ENCODE peak calls at places on chromosomes 5 and 9, in seven cellular contexts. Q is spleen, D is H1, W is transverse colon, Z is HCT116, C is K562, J is Panc1. G is an unnamed sample.

GRCh38 chr9:124261787-124262595 is 4.2 kb downstream of the NEK6 start:
- DNase-seq in Q (no peak), D (no peak), W (no peak), Z (no peak), C (no peak), J (no peak), G (no peak)

GRCh38 chr9:134403682-134404301 is 77.5 kb downstream of the RXRA start:
- DNase-seq in Q (peak), D (no peak), W (peak), Z (no peak), C (peak), J (no peak), G (no peak)

GRCh38 chr5:19608434-19608833 is 379.6 kb downstream of the CDH18 start:
- DNase-seq in Q (no peak), D (no peak), W (no peak), Z (no peak), C (no peak), J (peak), G (no peak)

GRCh38 chr9:99019523-99020331 is 76.0 kb downstream of the COL15A1 start:
- DNase-seq in Q (no peak), D (no peak), W (no peak), Z (no peak), C (no peak), J (peak), G (no peak)

GRCh38 chr5:93574041-93574938 is 6.7 kb downstream of the NR2F1-AS1 start:
- DNase-seq in Q (no peak), D (no peak), W (no peak), Z (no peak), C (no peak), J (no peak), G (no peak)

GRCh38 chr5:56026863-56027300 is 32.1 kb upstream of the IL6ST start:
- DNase-seq in Q (no peak), D (no peak), W (no peak), Z (no peak), C (no peak), J (no peak), G (peak)

GRCh38 chr5:133114166-133114932 is 62.5 kb downstream of the HSPA4 start:
- DNase-seq in Q (no peak), D (peak), W (no peak), Z (no peak), C (no peak), J (no peak), G (no peak)

GRCh38 chr9:77764894-77765780 is 117.0 kb upstream of the GNA14 start:
- DNase-seq in Q (no peak), D (no peak), W (no peak), Z (peak), C (no peak), J (no peak), G (no peak)

GRCh38 chr9:129554649-129555048 is 66.3 kb downstream of the C9orf50 start:
- DNase-seq in Q (peak), D (no peak), W (no peak), Z (no peak), C (peak), J (no peak), G (no peak)

GRCh38 chr5:158139161-158139560 is 280.2 kb upstream of the CLINT1 start:
- DNase-seq in Q (no peak), D (no peak), W (no peak), Z (no peak), C (no peak), J (no peak), G (no peak)

GRCh38 chr5:177133845-177134652 is 476 bp downstream of the NSD1 start:
- DNase-seq in Q (peak), D (peak), W (peak), Z (no peak), C (peak), J (no peak), G (no peak)

GRCh38 chr5:135149956-135150723 is 116.1 kb upstream of the PITX1 start:
- DNase-seq in Q (no peak), D (no peak), W (no peak), Z (no peak), C (no peak), J (no peak), G (no peak)

GRCh38 chr9:127223810-127224177 is 40.8 kb upstream of the GARNL3 start:
- DNase-seq in Q (peak), D (no peak), W (no peak), Z (no peak), C (no peak), J (no peak), G (no peak)

GRCh38 chr9:71895122-71895521 is 15.9 kb downstream of the ABHD17B start:
- DNase-seq in Q (no peak), D (no peak), W (no peak), Z (no peak), C (no peak), J (no peak), G (no peak)

GRCh38 chr9:93949694-93950449 is 5.3 kb downstream of the BARX1 start:
- DNase-seq in Q (no peak), D (peak), W (no peak), Z (peak), C (peak), J (peak), G (no peak)

GRCh38 chr5:98050583-98050982 is 722.9 kb upstream of the RGMB start:
- DNase-seq in Q (no peak), D (no peak), W (no peak), Z (no peak), C (no peak), J (no peak), G (no peak)

GRCh38 chr5:149782900-149783586 is 52.9 kb downstream of the PPARGC1B start:
- DNase-seq in Q (no peak), D (no peak), W (no peak), Z (no peak), C (no peak), J (no peak), G (no peak)

GRCh38 chr5:12911156-12911555 is 1006.9 kb upstream of the CTNND2 start:
- DNase-seq in Q (no peak), D (no peak), W (no peak), Z (no peak), C (no peak), J (no peak), G (no peak)

GRCh38 chr5:178203670-178204204 is 596 bp upstream of the HNRNPAB start:
- DNase-seq in Q (no peak), D (no peak), W (no peak), Z (no peak), C (peak), J (no peak), G (no peak)

GRCh38 chr5:138824924-138825863 is 49.9 kb downstream of the LRRTM2 start:
- DNase-seq in Q (no peak), D (no peak), W (no peak), Z (no peak), C (peak), J (no peak), G (peak)

GRCh38 chr9:89667730-89668129 is 62.9 kb downstream of the GADD45G start:
- DNase-seq in Q (no peak), D (no peak), W (peak), Z (no peak), C (no peak), J (no peak), G (no peak)

GRCh38 chr5:129767927-129768380 is 20.1 kb downstream of the MINAR2 start:
- DNase-seq in Q (no peak), D (peak), W (peak), Z (peak), C (peak), J (peak), G (peak)

GRCh38 chr9:100150209-100150608 is 51.2 kb downstream of the INVS start:
- DNase-seq in Q (no peak), D (no peak), W (no peak), Z (no peak), C (no peak), J (no peak), G (no peak)

GRCh38 chr5:99243111-99243510 is 314.3 kb upstream of the CHD1 start:
- DNase-seq in Q (no peak), D (no peak), W (no peak), Z (no peak), C (no peak), J (no peak), G (no peak)

GRCh38 chr9:90014421-90014820 is 409.6 kb downstream of the GADD45G start:
- DNase-seq in Q (no peak), D (no peak), W (no peak), Z (no peak), C (no peak), J (no peak), G (no peak)

GRCh38 chr5:116075117-116075910 is 9.5 kb upstream of the COMMD10 start:
- DNase-seq in Q (no peak), D (no peak), W (no peak), Z (no peak), C (no peak), J (no peak), G (no peak)

GRCh38 chr5:124056326-124057160 is 544.6 kb downstream of the CSNK1G3 start:
- DNase-seq in Q (no peak), D (no peak), W (no peak), Z (no peak), C (no peak), J (no peak), G (no peak)

GRCh38 chr9:2227468-2227867 is 212.3 kb downstream of the SMARCA2 start:
- DNase-seq in Q (no peak), D (no peak), W (no peak), Z (no peak), C (no peak), J (no peak), G (no peak)

GRCh38 chr5:151157426-151158286 is at the start of gene ANXA6:
- DNase-seq in Q (peak), D (peak), W (peak), Z (peak), C (peak), J (no peak), G (peak)

GRCh38 chr9:34386656-34387055 is 10.0 kb upstream of the MYORG start:
- DNase-seq in Q (no peak), D (no peak), W (no peak), Z (no peak), C (no peak), J (no peak), G (no peak)

GRCh38 chr9:86460211-86461002 is 106.2 kb upstream of the TUT7 start:
- DNase-seq in Q (no peak), D (no peak), W (no peak), Z (no peak), C (no peak), J (no peak), G (no peak)

GRCh38 chr5:143968071-143968878 is 156.3 kb downstream of the HMHB1 start:
- DNase-seq in Q (no peak), D (no peak), W (no peak), Z (peak), C (no peak), J (peak), G (no peak)

GRCh38 chr5:167716376-167716775 is 575.1 kb upstream of the WWC1 start:
- DNase-seq in Q (no peak), D (no peak), W (no peak), Z (no peak), C (no peak), J (no peak), G (no peak)

GRCh38 chr5:177959315-177959714 is 36.7 kb downstream of the PROP1 start:
- DNase-seq in Q (peak), D (no peak), W (no peak), Z (no peak), C (no peak), J (no peak), G (no peak)

GRCh38 chr5:179344301-179345178 is 721 bp downstream of the ADAMTS2 start:
- DNase-seq in Q (peak), D (peak), W (no peak), Z (no peak), C (no peak), J (no peak), G (no peak)

GRCh38 chr9:128056887-128057723 is 10.0 kb downstream of the NAIF1 start:
- DNase-seq in Q (no peak), D (no peak), W (peak), Z (no peak), C (no peak), J (no peak), G (no peak)

GRCh38 chr9:89864257-89864656 is 259.4 kb downstream of the GADD45G start:
- DNase-seq in Q (peak), D (no peak), W (no peak), Z (no peak), C (no peak), J (no peak), G (no peak)

GRCh38 chr5:86646671-86647070 is 28.9 kb downstream of the COX7C start:
- DNase-seq in Q (no peak), D (no peak), W (no peak), Z (no peak), C (no peak), J (no peak), G (no peak)

GRCh38 chr5:86640998-86641397 is 23.3 kb downstream of the COX7C start:
- DNase-seq in Q (no peak), D (no peak), W (no peak), Z (no peak), C (no peak), J (no peak), G (no peak)

GRCh38 chr5:86644843-86645242 is 27.1 kb downstream of the COX7C start:
- DNase-seq in Q (peak), D (peak), W (no peak), Z (no peak), C (no peak), J (no peak), G (no peak)
- TF ChIP-seq POLR2AphosphoS5 in Q (no peak), D (no peak), W (no peak), Z (no peak), C (no peak), J (no peak), G (no peak)

GRCh38 chr5:67092447-67093023 is 104.1 kb downstream of the CD180 start:
- DNase-seq in Q (no peak), D (no peak), W (no peak), Z (no peak), C (no peak), J (no peak), G (no peak)
- TF ChIP-seq POLR2AphosphoS5 in Q (no peak), D (no peak), W (peak), Z (no peak), C (no peak), J (no peak), G (no peak)

GRCh38 chr9:70589571-70590263 is 175.3 kb upstream of the KLF9 start:
- DNase-seq in Q (no peak), D (no peak), W (no peak), Z (no peak), C (no peak), J (no peak), G (no peak)
- TF ChIP-seq POLR2AphosphoS5 in Q (no peak), D (no peak), W (peak), Z (no peak), C (no peak), J (no peak), G (no peak)

GRCh38 chr9:75432888-75433287 is 344.6 kb downstream of the OSTF1 start:
- DNase-seq in Q (no peak), D (no peak), W (no peak), Z (no peak), C (no peak), J (no peak), G (no peak)
- TF ChIP-seq POLR2AphosphoS5 in Q (no peak), D (no peak), W (no peak), Z (no peak), C (no peak), J (no peak), G (no peak)

G was measured in GM12892.